ENCODE peak calls at places on chromosome 16, in seven cellular contexts. One of them, this sample, is unnamed.

GRCh38 chr16:86667035-86667434 is 88.7 kb downstream of the FOXL1 start:
- DNase-seq in choroid plexus epithelial cell: no peak
- DNase-seq in fibroblast of mammary gland: peak
- DNase-seq in heart right ventricle: no peak
- DNase-seq in AG10803: peak
- DNase-seq in fibroblast of lung: no peak
- DNase-seq in Calu3: no peak
- DNase-seq in this sample: no peak

GRCh38 chr16:85430523-85431381 is 182.4 kb upstream of the GSE1 start:
- DNase-seq in heart right ventricle: no peak
- DNase-seq in AG10803: no peak
- DNase-seq in choroid plexus epithelial cell: no peak
- DNase-seq in Calu3: no peak
- DNase-seq in fibroblast of lung: no peak
- DNase-seq in fibroblast of mammary gland: no peak
- DNase-seq in this sample: no peak

GRCh38 chr16:15043344-15043743 is 12.5 kb downstream of the NTAN1 start:
- DNase-seq in heart right ventricle: no peak
- DNase-seq in choroid plexus epithelial cell: no peak
- DNase-seq in fibroblast of lung: no peak
- DNase-seq in Calu3: no peak
- DNase-seq in fibroblast of mammary gland: peak
- DNase-seq in AG10803: peak
- DNase-seq in this sample: no peak

GRCh38 chr16:71626018-71626857 is at the start of gene MARVELD3:
- DNase-seq in Calu3: peak
- DNase-seq in AG10803: no peak
- DNase-seq in fibroblast of mammary gland: no peak
- DNase-seq in fibroblast of lung: no peak
- DNase-seq in choroid plexus epithelial cell: no peak
- DNase-seq in heart right ventricle: peak
- DNase-seq in this sample: no peak

GRCh38 chr16:70687172-70687531 is 1.3 kb upstream of the MTSS2 start:
- DNase-seq in choroid plexus epithelial cell: peak
- DNase-seq in Calu3: no peak
- DNase-seq in fibroblast of lung: no peak
- DNase-seq in heart right ventricle: peak
- DNase-seq in fibroblast of mammary gland: no peak
- DNase-seq in AG10803: no peak
- DNase-seq in this sample: no peak

GRCh38 chr16:69890114-69890890 is 60.8 kb upstream of the CLEC18A start:
- DNase-seq in heart right ventricle: peak
- DNase-seq in fibroblast of lung: peak
- DNase-seq in fibroblast of mammary gland: peak
- DNase-seq in AG10803: peak
- DNase-seq in choroid plexus epithelial cell: peak
- DNase-seq in Calu3: no peak
- DNase-seq in this sample: peak

GRCh38 chr16:50315346-50315997 is 49.1 kb downstream of the ADCY7 start:
- DNase-seq in choroid plexus epithelial cell: peak
- DNase-seq in AG10803: no peak
- DNase-seq in fibroblast of lung: no peak
- DNase-seq in heart right ventricle: no peak
- DNase-seq in Calu3: no peak
- DNase-seq in fibroblast of mammary gland: no peak
- DNase-seq in this sample: no peak

GRCh38 chr16:7397901-7398300 is 65.3 kb downstream of the RBFOX1 start:
- DNase-seq in Calu3: no peak
- DNase-seq in choroid plexus epithelial cell: peak
- DNase-seq in fibroblast of mammary gland: peak
- DNase-seq in heart right ventricle: no peak
- DNase-seq in AG10803: peak
- DNase-seq in fibroblast of lung: no peak
- DNase-seq in this sample: peak

GRCh38 chr16:16007743-16008111 is 58.3 kb downstream of the ABCC1 start:
- DNase-seq in fibroblast of lung: no peak
- DNase-seq in AG10803: no peak
- DNase-seq in heart right ventricle: no peak
- DNase-seq in choroid plexus epithelial cell: no peak
- DNase-seq in Calu3: no peak
- DNase-seq in fibroblast of mammary gland: no peak
- DNase-seq in this sample: no peak

GRCh38 chr16:10180771-10181163 is 1.5 kb downstream of the GRIN2A start:
- DNase-seq in fibroblast of mammary gland: no peak
- DNase-seq in Calu3: peak
- DNase-seq in AG10803: no peak
- DNase-seq in heart right ventricle: peak
- DNase-seq in choroid plexus epithelial cell: no peak
- DNase-seq in fibroblast of lung: no peak
- DNase-seq in this sample: no peak

GRCh38 chr16:73302942-73303341 is 255.0 kb upstream of the ZFHX3 start:
- DNase-seq in fibroblast of lung: no peak
- DNase-seq in heart right ventricle: no peak
- DNase-seq in choroid plexus epithelial cell: no peak
- DNase-seq in AG10803: no peak
- DNase-seq in fibroblast of mammary gland: no peak
- DNase-seq in Calu3: no peak
- DNase-seq in this sample: no peak
- TF ChIP-seq CTCF in fibroblast of lung: no peak
- TF ChIP-seq CTCF in heart right ventricle: no peak
- TF ChIP-seq CTCF in choroid plexus epithelial cell: no peak
- TF ChIP-seq CTCF in AG10803: no peak
- TF ChIP-seq CTCF in fibroblast of mammary gland: no peak
- TF ChIP-seq CTCF in Calu3: no peak
- TF ChIP-seq CTCF in this sample: no peak

GRCh38 chr16:1773703-1774455 is 945 bp upstream of the MRPS34 start:
- DNase-seq in fibroblast of mammary gland: peak
- DNase-seq in AG10803: peak
- DNase-seq in fibroblast of lung: peak
- DNase-seq in Calu3: no peak
- DNase-seq in choroid plexus epithelial cell: peak
- DNase-seq in heart right ventricle: no peak
- DNase-seq in this sample: no peak
- TF ChIP-seq CTCF in fibroblast of mammary gland: no peak
- TF ChIP-seq CTCF in AG10803: no peak
- TF ChIP-seq CTCF in fibroblast of lung: no peak
- TF ChIP-seq CTCF in Calu3: no peak
- TF ChIP-seq CTCF in choroid plexus epithelial cell: no peak
- TF ChIP-seq CTCF in heart right ventricle: no peak
- TF ChIP-seq CTCF in this sample: no peak

GRCh38 chr16:23368469-23368868 is 66.4 kb downstream of the SCNN1B start:
- DNase-seq in AG10803: no peak
- DNase-seq in fibroblast of mammary gland: peak
- DNase-seq in Calu3: no peak
- DNase-seq in choroid plexus epithelial cell: no peak
- DNase-seq in fibroblast of lung: no peak
- DNase-seq in heart right ventricle: no peak
- DNase-seq in this sample: peak

GRCh38 chr16:23369416-23369815 is 67.3 kb downstream of the SCNN1B start:
- DNase-seq in choroid plexus epithelial cell: no peak
- DNase-seq in fibroblast of lung: no peak
- DNase-seq in fibroblast of mammary gland: no peak
- DNase-seq in AG10803: no peak
- DNase-seq in Calu3: no peak
- DNase-seq in heart right ventricle: no peak
- DNase-seq in this sample: no peak

GRCh38 chr16:23373436-23374219 is 71.5 kb downstream of the SCNN1B start:
- DNase-seq in AG10803: no peak
- DNase-seq in heart right ventricle: no peak
- DNase-seq in Calu3: no peak
- DNase-seq in choroid plexus epithelial cell: no peak
- DNase-seq in fibroblast of mammary gland: no peak
- DNase-seq in fibroblast of lung: no peak
- DNase-seq in this sample: no peak

GRCh38 chr16:23374721-23375120 is 72.6 kb downstream of the SCNN1B start:
- DNase-seq in AG10803: no peak
- DNase-seq in fibroblast of mammary gland: no peak
- DNase-seq in heart right ventricle: no peak
- DNase-seq in choroid plexus epithelial cell: no peak
- DNase-seq in Calu3: peak
- DNase-seq in fibroblast of lung: no peak
- DNase-seq in this sample: no peak

GRCh38 chr16:23371368-23371767 is 69.3 kb downstream of the SCNN1B start:
- DNase-seq in AG10803: no peak
- DNase-seq in fibroblast of mammary gland: no peak
- DNase-seq in choroid plexus epithelial cell: no peak
- DNase-seq in heart right ventricle: no peak
- DNase-seq in fibroblast of lung: no peak
- DNase-seq in Calu3: no peak
- DNase-seq in this sample: no peak
- TF ChIP-seq CTCF in AG10803: no peak
- TF ChIP-seq CTCF in fibroblast of mammary gland: no peak
- TF ChIP-seq CTCF in choroid plexus epithelial cell: no peak
- TF ChIP-seq CTCF in heart right ventricle: no peak
- TF ChIP-seq CTCF in fibroblast of lung: no peak
- TF ChIP-seq CTCF in Calu3: peak
- TF ChIP-seq CTCF in this sample: no peak

GRCh38 chr16:58243528-58244004 is 45.7 kb upstream of the CSNK2A2 start:
- DNase-seq in choroid plexus epithelial cell: no peak
- DNase-seq in fibroblast of lung: no peak
- DNase-seq in AG10803: no peak
- DNase-seq in Calu3: peak
- DNase-seq in heart right ventricle: no peak
- DNase-seq in fibroblast of mammary gland: no peak
- DNase-seq in this sample: no peak
- TF ChIP-seq CTCF in choroid plexus epithelial cell: no peak
- TF ChIP-seq CTCF in fibroblast of lung: no peak
- TF ChIP-seq CTCF in AG10803: no peak
- TF ChIP-seq CTCF in Calu3: peak
- TF ChIP-seq CTCF in heart right ventricle: no peak
- TF ChIP-seq CTCF in fibroblast of mammary gland: no peak
- TF ChIP-seq CTCF in this sample: no peak

GRCh38 chr16:74898667-74899066 is 86.3 kb downstream of the WDR59 start:
- DNase-seq in choroid plexus epithelial cell: no peak
- DNase-seq in heart right ventricle: no peak
- DNase-seq in fibroblast of lung: no peak
- DNase-seq in Calu3: no peak
- DNase-seq in fibroblast of mammary gland: no peak
- DNase-seq in AG10803: no peak
- DNase-seq in this sample: no peak
- TF ChIP-seq CTCF in choroid plexus epithelial cell: no peak
- TF ChIP-seq CTCF in heart right ventricle: no peak
- TF ChIP-seq CTCF in fibroblast of lung: no peak
- TF ChIP-seq CTCF in Calu3: no peak
- TF ChIP-seq CTCF in fibroblast of mammary gland: no peak
- TF ChIP-seq CTCF in AG10803: no peak
- TF ChIP-seq CTCF in this sample: no peak

GRCh38 chr16:12815361-12815760 is 11.7 kb upstream of the CPPED1 start:
- DNase-seq in Calu3: no peak
- DNase-seq in fibroblast of lung: no peak
- DNase-seq in AG10803: no peak
- DNase-seq in heart right ventricle: no peak
- DNase-seq in fibroblast of mammary gland: no peak
- DNase-seq in choroid plexus epithelial cell: peak
- DNase-seq in this sample: no peak
- TF ChIP-seq CTCF in Calu3: no peak
- TF ChIP-seq CTCF in fibroblast of lung: no peak
- TF ChIP-seq CTCF in AG10803: peak
- TF ChIP-seq CTCF in heart right ventricle: no peak
- TF ChIP-seq CTCF in fibroblast of mammary gland: no peak
- TF ChIP-seq CTCF in choroid plexus epithelial cell: peak
- TF ChIP-seq CTCF in this sample: no peak

GRCh38 chr16:25823891-25824290 is 132.1 kb downstream of the HS3ST4 start:
- DNase-seq in heart right ventricle: no peak
- DNase-seq in AG10803: no peak
- DNase-seq in fibroblast of lung: no peak
- DNase-seq in choroid plexus epithelial cell: no peak
- DNase-seq in Calu3: no peak
- DNase-seq in fibroblast of mammary gland: no peak
- DNase-seq in this sample: no peak
- TF ChIP-seq CTCF in heart right ventricle: no peak
- TF ChIP-seq CTCF in AG10803: no peak
- TF ChIP-seq CTCF in fibroblast of lung: no peak
- TF ChIP-seq CTCF in choroid plexus epithelial cell: no peak
- TF ChIP-seq CTCF in Calu3: no peak
- TF ChIP-seq CTCF in fibroblast of mammary gland: no peak
- TF ChIP-seq CTCF in this sample: no peak